ENCODE peak calls at places on chromosomes 16 and 17, in eight cellular contexts. T, K, D, Q, J, G, O and A are unnamed samples.

GRCh38 chr17:67274466-67274865 is 29.5 kb upstream of the HELZ start:
- DNase-seq in T (no peak), K (no peak), D (no peak), Q (no peak), J (no peak), G (no peak), O (no peak), A (no peak)

GRCh38 chr16:11105038-11105903 is 150.7 kb downstream of the SOCS1 start:
- DNase-seq in T (peak), K (peak), D (no peak), Q (no peak), J (no peak), G (peak), O (no peak), A (peak)

GRCh38 chr16:86774931-86775330 is 196.6 kb downstream of the FOXL1 start:
- DNase-seq in T (no peak), K (no peak), D (no peak), Q (no peak), J (no peak), G (no peak), O (no peak), A (no peak)

GRCh38 chr17:4003501-4004421 is 39.5 kb upstream of the ATP2A3 start:
- DNase-seq in T (no peak), K (no peak), D (no peak), Q (no peak), J (no peak), G (no peak), O (peak), A (no peak)

GRCh38 chr17:15350777-15351486 is 9.5 kb upstream of the TEKT3 start:
- DNase-seq in T (no peak), K (peak), D (no peak), Q (no peak), J (no peak), G (no peak), O (no peak), A (no peak)

GRCh38 chr16:56288019-56288418 is 96.7 kb downstream of the GNAO1 start:
- DNase-seq in T (no peak), K (no peak), D (peak), Q (no peak), J (no peak), G (no peak), O (no peak), A (no peak)

GRCh38 chr16:55418586-55418985 is 60.4 kb upstream of the MMP2 start:
- DNase-seq in T (no peak), K (peak), D (no peak), Q (no peak), J (no peak), G (no peak), O (no peak), A (no peak)

GRCh38 chr17:9037741-9038140 is 16.4 kb downstream of the NTN1 start:
- DNase-seq in T (no peak), K (no peak), D (no peak), Q (no peak), J (no peak), G (no peak), O (no peak), A (no peak)

GRCh38 chr17:45852535-45853297 is 8.0 kb downstream of the SPPL2C start:
- DNase-seq in T (no peak), K (peak), D (peak), Q (peak), J (peak), G (no peak), O (peak), A (no peak)

GRCh38 chr17:70109497-70109896 is 34.5 kb downstream of the KCNJ16 start:
- DNase-seq in T (no peak), K (no peak), D (no peak), Q (no peak), J (no peak), G (no peak), O (no peak), A (no peak)

GRCh38 chr16:31455601-31456314 is 3.5 kb upstream of the ARMC5 start:
- DNase-seq in T (no peak), K (no peak), D (peak), Q (no peak), J (no peak), G (no peak), O (no peak), A (no peak)

GRCh38 chr17:72030067-72030899 is 90.5 kb upstream of the SOX9 start:
- DNase-seq in T (no peak), K (peak), D (no peak), Q (no peak), J (peak), G (no peak), O (peak), A (no peak)

GRCh38 chr16:72068930-72069329 is 5.9 kb downstream of the HPR start:
- DNase-seq in T (no peak), K (peak), D (no peak), Q (no peak), J (no peak), G (no peak), O (no peak), A (no peak)

GRCh38 chr16:27843800-27844199 is 219.7 kb downstream of the GSG1L start:
- DNase-seq in T (no peak), K (no peak), D (no peak), Q (no peak), J (no peak), G (no peak), O (no peak), A (no peak)

GRCh38 chr17:59154721-59155438 is at the start of gene SKA2:
- DNase-seq in T (peak), K (no peak), D (peak), Q (peak), J (peak), G (no peak), O (peak), A (no peak)

GRCh38 chr16:49859139-49859947 is 3.4 kb upstream of the ZNF423 start:
- DNase-seq in T (no peak), K (peak), D (no peak), Q (no peak), J (no peak), G (no peak), O (peak), A (no peak)

GRCh38 chr17:47978324-47978723 is 7.4 kb downstream of the CDK5RAP3 start:
- DNase-seq in T (peak), K (peak), D (peak), Q (peak), J (peak), G (no peak), O (peak), A (no peak)

GRCh38 chr16:69762843-69763556 is 868 bp downstream of the WWP2 start:
- DNase-seq in T (no peak), K (peak), D (peak), Q (no peak), J (no peak), G (no peak), O (no peak), A (no peak)

GRCh38 chr17:73595068-73595865 is 49.0 kb downstream of the SDK2 start:
- DNase-seq in T (no peak), K (no peak), D (peak), Q (peak), J (peak), G (no peak), O (no peak), A (no peak)

GRCh38 chr17:79478051-79478461 is 132.8 kb downstream of the RBFOX3 start:
- DNase-seq in T (no peak), K (no peak), D (peak), Q (no peak), J (no peak), G (no peak), O (no peak), A (no peak)

GRCh38 chr17:19384723-19385391 is 2.1 kb downstream of the MFAP4 start:
- DNase-seq in T (peak), K (peak), D (no peak), Q (no peak), J (no peak), G (peak), O (peak), A (peak)

GRCh38 chr16:49287572-49287971 is 5.9 kb upstream of the CBLN1 start:
- DNase-seq in T (no peak), K (no peak), D (no peak), Q (no peak), J (no peak), G (no peak), O (no peak), A (no peak)

GRCh38 chr17:68381076-68381900 is 76.0 kb downstream of the WIPI1 start:
- DNase-seq in T (no peak), K (no peak), D (no peak), Q (no peak), J (no peak), G (peak), O (peak), A (peak)

GRCh38 chr16:50532576-50532975 is 15.6 kb upstream of the NKD1 start:
- DNase-seq in T (no peak), K (no peak), D (no peak), Q (no peak), J (no peak), G (no peak), O (no peak), A (no peak)

GRCh38 chr16:75570351-75571104 is 4.3 kb downstream of the GABARAPL2 start:
- DNase-seq in T (no peak), K (no peak), D (no peak), Q (no peak), J (no peak), G (no peak), O (no peak), A (no peak)

GRCh38 chr17:40562841-40563370 is 2.4 kb downstream of the CCR7 start:
- DNase-seq in T (no peak), K (no peak), D (no peak), Q (no peak), J (no peak), G (no peak), O (no peak), A (no peak)

GRCh38 chr16:1416521-1416941 is 2.0 kb upstream of the UNKL start:
- DNase-seq in T (no peak), K (no peak), D (no peak), Q (no peak), J (no peak), G (no peak), O (no peak), A (no peak)